ENCODE peak calls at places on chromosomes 16 and 17, in nine cellular contexts. M is dorsolateral prefrontal cortex; R is activated CD8-positive, alpha-beta T cell treated with anti-CD3 and anti-CD28 coated beads, Interleukin-2, amount 10 ng/mL, durations not matched to agents 7 days and 5 days; Z is activated T-cell treated with anti-CD3 and anti-CD28 coated beads, Interleukin-2, amount 50 U/mL, for 72 hours; V is T-cell; C is hypothalamus; N is CD8-positive, alpha-beta T cell; I is GM12878; L is tibial nerve. Y is an unnamed sample.

GRCh38 chr16:70713342-70713741 is 27.5 kb upstream of the MTSS2 start:
- DNase-seq in M (no peak), R (no peak), Z (no peak), V (no peak), C (no peak), N (no peak), I (no peak), L (no peak), Y (no peak)

GRCh38 chr17:28734712-28735241 is 6.2 kb downstream of the NEK8 start:
- DNase-seq in M (no peak), R (no peak), Z (no peak), V (no peak), C (no peak), N (no peak), I (no peak), L (no peak), Y (no peak)

GRCh38 chr17:19018600-19018950 is 14.0 kb upstream of the FAM83G start:
- DNase-seq in M (no peak), R (no peak), Z (no peak), V (no peak), C (no peak), N (no peak), I (no peak), L (no peak), Y (no peak)

GRCh38 chr16:50900391-50900942 is 158.6 kb downstream of the CYLD start:
- DNase-seq in M (no peak), R (no peak), Z (no peak), V (no peak), C (no peak), N (no peak), I (no peak), L (no peak), Y (no peak)

GRCh38 chr17:75652934-75653549 is 13.9 kb downstream of the RECQL5 start:
- DNase-seq in M (no peak), R (peak), Z (peak), V (no peak), C (no peak), N (peak), I (no peak), L (no peak), Y (peak)

GRCh38 chr17:42403150-42403549 is 14.9 kb upstream of the STAT3 start:
- DNase-seq in M (no peak), R (peak), Z (peak), V (no peak), C (no peak), N (peak), I (no peak), L (no peak), Y (no peak)

GRCh38 chr17:19646788-19647696 is 1.5 kb upstream of the ALDH3A2 start:
- DNase-seq in M (no peak), R (no peak), Z (no peak), V (no peak), C (no peak), N (no peak), I (no peak), L (no peak), Y (no peak)

GRCh38 chr17:80866050-80866793 is 125.4 kb upstream of the CHMP6 start:
- DNase-seq in M (peak), R (peak), Z (peak), V (peak), C (no peak), N (peak), I (peak), L (peak), Y (peak)

GRCh38 chr16:15765880-15766279 is 90.9 kb downstream of the MYH11 start:
- DNase-seq in M (no peak), R (peak), Z (peak), V (no peak), C (no peak), N (peak), I (peak), L (no peak), Y (peak)

GRCh38 chr16:57728336-57729181 is 7.0 kb upstream of the KATNB1 start:
- DNase-seq in M (no peak), R (no peak), Z (no peak), V (no peak), C (no peak), N (no peak), I (no peak), L (no peak), Y (no peak)

GRCh38 chr17:35521150-35521549 is 16.3 kb downstream of the SLFN12L start:
- DNase-seq in M (no peak), R (no peak), Z (no peak), V (no peak), C (no peak), N (no peak), I (no peak), L (no peak), Y (no peak)

GRCh38 chr17:40218740-40219072 is 398 bp upstream of the WIPF2 start:
- DNase-seq in M (peak), R (peak), Z (peak), V (peak), C (peak), N (peak), I (peak), L (peak), Y (peak)

GRCh38 chr17:81980122-81980521 is 2.7 kb downstream of the ASPSCR1 start:
- DNase-seq in M (no peak), R (no peak), Z (no peak), V (no peak), C (no peak), N (no peak), I (no peak), L (no peak), Y (no peak)

GRCh38 chr17:80485846-80486245 is 9.4 kb upstream of the NPTX1 start:
- DNase-seq in M (no peak), R (no peak), Z (no peak), V (no peak), C (no peak), N (no peak), I (no peak), L (no peak), Y (no peak)

GRCh38 chr17:57040571-57040970 is 44.5 kb upstream of the AKAP1 start:
- DNase-seq in M (no peak), R (no peak), Z (no peak), V (no peak), C (no peak), N (no peak), I (no peak), L (no peak), Y (no peak)

GRCh38 chr16:54931757-54932660 is 1.3 kb downstream of the IRX5 start:
- DNase-seq in M (no peak), R (no peak), Z (no peak), V (no peak), C (no peak), N (no peak), I (no peak), L (no peak), Y (no peak)

GRCh38 chr16:68707341-68708152 is 29.5 kb upstream of the CDH1 start:
- DNase-seq in M (no peak), R (no peak), Z (no peak), V (no peak), C (no peak), N (no peak), I (no peak), L (no peak), Y (no peak)

GRCh38 chr16:71647391-71647790 is 21.4 kb downstream of the MARVELD3 start:
- DNase-seq in M (no peak), R (no peak), Z (no peak), V (no peak), C (no peak), N (no peak), I (no peak), L (no peak), Y (no peak)

GRCh38 chr16:89285381-89285780 is 67.9 kb downstream of the ZNF778 start:
- DNase-seq in M (no peak), R (no peak), Z (no peak), V (no peak), C (no peak), N (no peak), I (no peak), L (no peak), Y (no peak)

GRCh38 chr16:90057738-90058173 is 19.4 kb downstream of the PRDM7 start:
- DNase-seq in M (no peak), R (no peak), Z (peak), V (no peak), C (no peak), N (no peak), I (no peak), L (no peak), Y (no peak)

GRCh38 chr17:73646409-73647305 is 2.4 kb upstream of the SDK2 start:
- DNase-seq in M (no peak), R (peak), Z (no peak), V (no peak), C (no peak), N (peak), I (no peak), L (no peak), Y (peak)

GRCh38 chr16:65845466-65846209 is 520.9 kb upstream of the CDH5 start:
- DNase-seq in M (no peak), R (no peak), Z (no peak), V (no peak), C (no peak), N (no peak), I (no peak), L (no peak), Y (no peak)

GRCh38 chr17:56262854-56263253 is 109.6 kb downstream of the ANKFN1 start:
- DNase-seq in M (no peak), R (no peak), Z (no peak), V (no peak), C (no peak), N (no peak), I (no peak), L (no peak), Y (no peak)

GRCh38 chr17:81429813-81430510 is 34.7 kb downstream of the BAHCC1 start:
- DNase-seq in M (peak), R (no peak), Z (no peak), V (no peak), C (peak), N (no peak), I (no peak), L (no peak), Y (peak)

GRCh38 chr17:48751172-48751571 is 22.6 kb upstream of the HOXB13 start:
- DNase-seq in M (no peak), R (no peak), Z (no peak), V (no peak), C (no peak), N (no peak), I (no peak), L (no peak), Y (no peak)

GRCh38 chr17:76529643-76530488 is 7.6 kb downstream of the CYGB start:
- DNase-seq in M (peak), R (no peak), Z (no peak), V (no peak), C (peak), N (no peak), I (no peak), L (peak), Y (no peak)

GRCh38 chr17:61836266-61837174 is 26.8 kb downstream of the BRIP1 start:
- DNase-seq in M (no peak), R (no peak), Z (no peak), V (no peak), C (no peak), N (no peak), I (no peak), L (no peak), Y (no peak)

GRCh38 chr17:81406117-81406953 is 11.1 kb downstream of the BAHCC1 start:
- DNase-seq in M (no peak), R (no peak), Z (no peak), V (no peak), C (no peak), N (no peak), I (no peak), L (no peak), Y (no peak)

GRCh38 chr16:79980650-79981521 is 380.3 kb upstream of the MAF start:
- DNase-seq in M (peak), R (no peak), Z (no peak), V (no peak), C (peak), N (no peak), I (no peak), L (no peak), Y (peak)

GRCh38 chr16:27347930-27348685 is 34.3 kb downstream of the IL4R start:
- DNase-seq in M (no peak), R (no peak), Z (no peak), V (no peak), C (no peak), N (no peak), I (no peak), L (no peak), Y (no peak)

GRCh38 chr17:27294689-27295630 is 1.0 kb downstream of the WSB1 start:
- DNase-seq in M (no peak), R (peak), Z (peak), V (peak), C (no peak), N (peak), I (peak), L (peak), Y (peak)

GRCh38 chr17:27157297-27157696 is 136.6 kb upstream of the WSB1 start:
- DNase-seq in M (no peak), R (no peak), Z (no peak), V (no peak), C (no peak), N (no peak), I (no peak), L (no peak), Y (no peak)

GRCh38 chr17:41254861-41255260 is 323 bp upstream of the KRTAP9-9 start:
- DNase-seq in M (no peak), R (no peak), Z (no peak), V (no peak), C (no peak), N (no peak), I (no peak), L (no peak), Y (no peak)

GRCh38 chr17:39705786-39706348 is 6.0 kb downstream of the ERBB2 start:
- DNase-seq in M (no peak), R (no peak), Z (no peak), V (no peak), C (no peak), N (no peak), I (no peak), L (no peak), Y (no peak)

GRCh38 chr16:31876955-31877828 is 3.6 kb downstream of the ZNF267 start:
- DNase-seq in M (no peak), R (peak), Z (peak), V (no peak), C (no peak), N (peak), I (peak), L (no peak), Y (no peak)

GRCh38 chr17:17116406-17116805 is 74.1 kb downstream of the MPRIP start:
- DNase-seq in M (no peak), R (no peak), Z (no peak), V (no peak), C (no peak), N (no peak), I (no peak), L (no peak), Y (no peak)

GRCh38 chr17:32746698-32747097 is 130.2 kb downstream of the MYO1D start:
- DNase-seq in M (no peak), R (no peak), Z (no peak), V (no peak), C (no peak), N (no peak), I (no peak), L (no peak), Y (no peak)

GRCh38 chr16:46830417-46830901 is 521 bp downstream of the C16orf87 start:
- DNase-seq in M (no peak), R (peak), Z (peak), V (peak), C (peak), N (peak), I (no peak), L (no peak), Y (peak)

Y was measured in Ammon's horn.